ENCODE peak calls at places on chromosomes 4 and X, in nine cellular contexts. Z is A549; G is gastrocnemius medialis; Q is body of pancreas; B is upper lobe of right lung; L is right lobe of liver; X is heart right ventricle; A is DND-41; N is CD8-positive, alpha-beta T cell. J is an unnamed sample.

GRCh38 chr4:101328063-101328602 is 19.2 kb downstream of the PPP3CA start:
- ATAC-seq in L (no peak), A (peak; percentile 97), X (no peak), N (peak; percentile 84), B (no peak), G (no peak), Q (no peak), Z (no peak), J (no peak)

GRCh38 chr4:188992706-188993105 is 853.5 kb downstream of the TRIML1 start:
- ATAC-seq in N (no peak), Q (no peak), Z (no peak), B (no peak), L (no peak), G (no peak), A (no peak), X (no peak), J (no peak)

GRCh38 chrX:69027181-69028005 is 137.9 kb downstream of the PJA1 start:
- ATAC-seq in G (no peak), Z (peak; percentile 60), Q (peak; percentile 58), B (peak; percentile 48), A (no peak), N (no peak), L (peak; percentile 54), X (no peak), J (no peak)

GRCh38 chrX:25897758-25898157 is 240.4 kb upstream of the MAGEB18 start:
- ATAC-seq in N (no peak), L (no peak), Z (no peak), G (no peak), A (no peak), X (no peak), Q (no peak), B (no peak), J (no peak)

GRCh38 chr4:19748470-19748869 is 503.2 kb upstream of the SLIT2 start:
- ATAC-seq in B (peak; percentile 73), N (no peak), A (no peak), L (no peak), Z (no peak), G (peak; percentile 41), Q (no peak), X (peak; percentile 65), J (peak; percentile 79)

GRCh38 chrX:136405126-136405525 is 82.6 kb upstream of the BRS3 start:
- ATAC-seq in N (no peak), L (no peak), G (no peak), B (no peak), Q (no peak), Z (no peak), A (no peak), X (no peak), J (no peak)

GRCh38 chrX:69876221-69876620 is 173.5 kb downstream of the AWAT2 start:
- ATAC-seq in X (no peak), Q (no peak), A (no peak), G (no peak), N (no peak), L (no peak), Z (no peak), B (no peak), J (no peak)

GRCh38 chr4:6325791-6326290 is 56.2 kb downstream of the WFS1 start:
- ATAC-seq in L (no peak), Q (no peak), N (no peak), G (no peak), B (peak; percentile 5), Z (no peak), A (no peak), X (no peak), J (no peak)

GRCh38 chrX:7084841-7085240 is 62.7 kb upstream of the STS start:
- ATAC-seq in B (no peak), A (no peak), G (no peak), L (no peak), N (no peak), X (no peak), Q (no peak), Z (no peak), J (no peak)

GRCh38 chrX:7083468-7084396 is 63.8 kb upstream of the STS start:
- ATAC-seq in N (peak; percentile 83), Z (peak; percentile 66), G (no peak), B (peak; percentile 69), A (peak; percentile 75), X (no peak), Q (no peak), L (peak; percentile 19), J (peak; percentile 28)

GRCh38 chrX:7086384-7086783 is 61.1 kb upstream of the STS start:
- ATAC-seq in L (no peak), X (no peak), Z (no peak), Q (no peak), A (peak; percentile 57), B (no peak), G (no peak), N (no peak), J (no peak)

GRCh38 chrX:7085879-7086278 is 61.6 kb upstream of the STS start:
- ATAC-seq in Q (no peak), G (no peak), X (peak; percentile 38), A (no peak), Z (no peak), L (no peak), N (no peak), B (no peak), J (no peak)

GRCh38 chrX:7083021-7083420 is 64.5 kb upstream of the STS start:
- ATAC-seq in N (no peak), G (no peak), B (no peak), X (no peak), Q (no peak), L (no peak), Z (no peak), A (peak; percentile 16), J (no peak)
- H3K4me1 ChIP-seq in N (peaks cover 37% of the 10 kb centered on the region), G (no peaks in the 10 kb centered on the region), B (no peaks in the 10 kb centered on the region), X (no peaks in the 10 kb centered on the region), Q (no peaks in the 10 kb centered on the region), L (no peaks in the 10 kb centered on the region), Z (peaks cover 5% of the 10 kb centered on the region), A (peaks cover 98% of the 10 kb centered on the region), J (no peaks in the 10 kb centered on the region)

GRCh38 chr4:10172278-10173038 is 55.9 kb upstream of the WDR1 start:
- ATAC-seq in G (no peak), Q (no peak), L (peak; percentile 25), N (no peak), X (no peak), A (no peak), Z (no peak), B (no peak), J (no peak)
- H3K4me1 ChIP-seq in G (peaks cover 31% of the 10 kb centered on the region), Q (peaks cover 17% of the 10 kb centered on the region), L (peaks cover 5% of the 10 kb centered on the region), N (no peaks in the 10 kb centered on the region), X (peaks cover 32% of the 10 kb centered on the region), A (no peaks in the 10 kb centered on the region), Z (no peaks in the 10 kb centered on the region), B (peaks cover 20% of the 10 kb centered on the region), J (peaks cover 40% of the 10 kb centered on the region)

GRCh38 chr4:107902715-107903114 is 28.6 kb upstream of the CYP2U1 start:
- ATAC-seq in B (no peak), Q (no peak), A (no peak), X (no peak), N (no peak), Z (no peak), G (no peak), L (no peak), J (no peak)
- H3K4me1 ChIP-seq in B (no peaks in the 10 kb centered on the region), Q (no peaks in the 10 kb centered on the region), A (no peaks in the 10 kb centered on the region), X (peaks cover 24% of the 10 kb centered on the region), N (no peaks in the 10 kb centered on the region), Z (no peaks in the 10 kb centered on the region), G (peaks cover 7% of the 10 kb centered on the region), L (no peaks in the 10 kb centered on the region), J (peaks cover 9% of the 10 kb centered on the region)

DNA sequence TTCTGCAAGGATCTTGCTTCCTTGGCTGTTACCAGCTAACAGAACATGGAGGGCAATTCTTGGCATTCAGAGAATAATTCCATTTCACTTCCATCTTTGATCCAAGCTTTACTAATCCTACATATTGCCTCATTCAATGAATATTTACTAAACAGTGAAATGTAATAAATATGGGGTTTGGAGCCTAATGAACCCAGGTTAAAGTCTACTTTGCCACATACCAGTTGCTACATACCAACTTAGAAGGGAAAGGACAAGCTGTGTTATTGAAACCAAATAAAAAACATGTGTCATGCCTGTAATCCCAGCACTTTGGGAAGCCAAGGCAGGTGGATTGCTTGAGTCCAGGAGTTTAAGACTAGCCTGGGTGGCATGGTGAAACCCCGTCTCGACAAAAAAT is 265.6 kb downstream of the KLHL13 start:
- ATAC-seq in B (no peak), G (no peak), X (no peak), Q (no peak), Z (no peak), L (peak; percentile 74), N (no peak), A (no peak), J (no peak)
- H3K4me1 ChIP-seq in B (no peaks in the 10 kb centered on the region), G (no peaks in the 10 kb centered on the region), X (no peaks in the 10 kb centered on the region), Q (no peaks in the 10 kb centered on the region), Z (no peaks in the 10 kb centered on the region), L (no peaks in the 10 kb centered on the region), N (no peaks in the 10 kb centered on the region), A (no peaks in the 10 kb centered on the region), J (no peaks in the 10 kb centered on the region)

DNA sequence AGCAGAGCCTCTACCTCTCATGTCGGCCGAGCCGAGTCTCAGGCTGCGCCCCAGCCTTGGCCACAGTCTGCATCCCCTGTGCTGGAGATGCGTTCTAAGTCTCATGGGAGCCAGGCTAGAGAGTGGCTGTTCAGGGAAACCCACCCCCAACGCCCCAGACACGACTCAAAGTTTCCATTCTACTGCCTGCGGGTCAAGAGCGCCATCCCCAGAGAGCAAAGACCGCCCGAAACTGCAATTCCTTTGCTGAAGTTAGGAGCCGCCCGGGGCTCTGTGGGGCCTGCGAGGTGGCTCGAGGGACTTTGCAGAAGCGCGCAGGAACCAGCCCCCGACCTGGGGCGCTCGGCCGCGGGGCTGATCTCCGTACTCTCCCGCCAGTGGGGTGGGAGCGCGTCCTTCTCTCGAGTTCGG is 10.0 kb upstream of the ELF4 start:
- ATAC-seq in B (peak; percentile 19), Q (no peak), N (peak; percentile 44), X (peak; percentile 5), G (no peak), A (peak; percentile 60), L (peak; percentile 24), Z (peak; percentile 44), J (peak; percentile 18)
- H3K4me1 ChIP-seq in B (peaks cover 4% of the 10 kb centered on the region), Q (peaks cover 12% of the 10 kb centered on the region), N (no peaks in the 10 kb centered on the region), X (peaks cover 26% of the 10 kb centered on the region), G (no peaks in the 10 kb centered on the region), A (peaks cover 14% of the 10 kb centered on the region), L (no peaks in the 10 kb centered on the region), Z (peaks cover 30% of the 10 kb centered on the region), J (no peaks in the 10 kb centered on the region)

GRCh38 chrX:65679071-65679540 is 11.7 kb downstream of the MSN start:
- ATAC-seq in B (peak; percentile 66), Z (peak; percentile 75), X (peak; percentile 56), A (no peak), N (no peak), L (peak; percentile 57), G (no peak), Q (peak; percentile 45), J (peak; percentile 24)
- H3K4me1 ChIP-seq in B (peaks cover 64% of the 10 kb centered on the region), Z (peaks cover 79% of the 10 kb centered on the region), X (peaks cover 96% of the 10 kb centered on the region), A (peaks cover 77% of the 10 kb centered on the region), N (peaks cover 91% of the 10 kb centered on the region), L (no peaks in the 10 kb centered on the region), G (peaks cover 60% of the 10 kb centered on the region), Q (peaks cover 22% of the 10 kb centered on the region), J (peaks cover 23% of the 10 kb centered on the region)

DNA sequence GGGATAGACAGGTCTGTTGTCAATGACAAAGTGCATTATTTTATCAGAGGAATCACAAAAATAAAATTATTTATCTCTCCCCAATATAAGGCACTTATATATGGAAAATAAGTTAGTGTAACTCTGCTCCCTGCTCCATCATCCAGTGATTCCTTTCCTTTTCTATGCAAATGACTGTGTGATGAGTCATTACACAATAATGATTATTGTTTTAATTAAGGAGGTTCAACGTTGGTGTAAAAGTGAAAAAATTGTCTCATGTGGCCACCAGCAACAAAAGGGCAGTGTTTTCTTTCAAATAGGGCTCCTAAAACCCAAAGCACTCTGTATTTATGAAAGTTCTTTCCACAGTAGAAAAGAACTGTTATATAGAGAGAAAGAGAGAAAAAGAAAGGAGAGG is 16.7 kb downstream of the SLC7A11 start:
- ATAC-seq in X (no peak), B (no peak), N (no peak), Q (no peak), L (no peak), A (no peak), Z (no peak), G (no peak), J (no peak)
- H3K4me1 ChIP-seq in X (no peaks in the 10 kb centered on the region), B (no peaks in the 10 kb centered on the region), N (no peaks in the 10 kb centered on the region), Q (peaks cover 11% of the 10 kb centered on the region), L (no peaks in the 10 kb centered on the region), A (no peaks in the 10 kb centered on the region), Z (peaks cover 99% of the 10 kb centered on the region), G (no peaks in the 10 kb centered on the region), J (peaks cover 16% of the 10 kb centered on the region)